ENCODE peak calls at places on chromosomes 11 and 22, in four cellular contexts. T, M, I and G are unnamed samples. For H3K4me1, the result is how much of the 10 kb centered on the place peaks cover.

GRCh38 chr22:24067587-24068376 is 56.7 kb downstream of the CABIN1 start:
- DNase-seq in T (no peak), M (peak), I (no peak), G (no peak)

GRCh38 chr11:73931039-73931645 is 19.7 kb upstream of the DNAJB13 start:
- DNase-seq in M (peak), T (peak), I (peak), G (no peak)

GRCh38 chr11:70769106-70769505 is 370.8 kb downstream of the CTTN start:
- DNase-seq in I (peak), T (no peak), M (no peak), G (no peak)

GRCh38 chr22:17108256-17109112 is 12.7 kb downstream of the TMEM121B start:
- DNase-seq in M (no peak), T (no peak), I (no peak), G (no peak)

GRCh38 chr11:81644239-81644840 is 1089.3 kb downstream of the FAM181B start:
- DNase-seq in T (peak), I (peak), M (no peak), G (peak)

GRCh38 chr22:32106930-32107329 is 52.2 kb downstream of the C22orf42 start:
- DNase-seq in T (peak), M (no peak), I (no peak), G (no peak)

GRCh38 chr11:108645956-108646355 is 18.9 kb upstream of the DDX10 start:
- DNase-seq in T (no peak), I (no peak), M (no peak), G (no peak)

GRCh38 chr22:25898707-25899365 is 156.8 kb downstream of the MYO18B start:
- DNase-seq in I (no peak), M (no peak), T (no peak), G (no peak)

GRCh38 chr11:102293873-102294601 is 23.2 kb upstream of the BIRC3 start:
- DNase-seq in I (no peak), M (no peak), T (peak), G (peak)

GRCh38 chr22:38841635-38842034 is 2.2 kb downstream of the NPTXR start:
- DNase-seq in T (no peak), I (no peak), M (no peak), G (no peak)

GRCh38 chr11:3202759-3203158 is 15.9 kb downstream of the MRGPRG start:
- DNase-seq in T (peak), M (no peak), I (no peak), G (no peak)

GRCh38 chr11:117997436-117998200 is 11.4 kb downstream of the IL10RA start:
- DNase-seq in T (no peak), M (no peak), I (peak), G (no peak)

GRCh38 chr11:34281256-34281655 is 76.6 kb downstream of the ABTB2 start:
- DNase-seq in M (no peak), T (no peak), I (no peak), G (no peak)

GRCh38 chr22:37234736-37235711 is 9.0 kb downstream of the RAC2 start:
- DNase-seq in I (peak), M (no peak), T (no peak), G (no peak)

GRCh38 chr11:36340909-36341308 is 44.8 kb downstream of the PRR5L start:
- DNase-seq in M (no peak), I (no peak), T (no peak), G (no peak)

GRCh38 chr11:96146765-96147164 is 196.2 kb downstream of the MAML2 start:
- DNase-seq in T (no peak), M (no peak), I (no peak), G (no peak)

GRCh38 chr11:19508166-19508565 is 204.5 kb upstream of the NAV2 start:
- DNase-seq in T (no peak), M (peak), I (peak), G (no peak)

GRCh38 chr11:15123849-15124248 is 9.1 kb downstream of the INSC start:
- DNase-seq in T (no peak), M (no peak), I (no peak), G (no peak)

GRCh38 chr11:131656179-131656838 is 285.9 kb downstream of the NTM start:
- DNase-seq in T (no peak), M (no peak), I (no peak), G (no peak)

GRCh38 chr11:77340501-77340900 is 39.0 kb upstream of the GDPD4 start:
- DNase-seq in I (no peak), M (no peak), T (no peak), G (no peak)

GRCh38 chr11:97336064-97336463 is 946.3 kb downstream of the JRKL start:
- DNase-seq in T (no peak), I (no peak), M (no peak), G (no peak)

GRCh38 chr11:115190196-115190595 is 314.0 kb downstream of the CADM1 start:
- DNase-seq in I (no peak), T (no peak), M (no peak), G (no peak)

GRCh38 chr22:18066181-18066859 is 11.5 kb upstream of the PEX26 start:
- DNase-seq in M (no peak), T (no peak), I (no peak), G (no peak)

GRCh38 chr11:71139516-71140205 is 112.7 kb downstream of the SHANK2 start:
- DNase-seq in T (no peak), M (no peak), I (no peak), G (no peak)

GRCh38 chr11:102361100-102362021 is 14.3 kb downstream of the BIRC2 start:
- DNase-seq in T (peak), M (no peak), I (no peak), G (peak)

GRCh38 chr11:111308140-111308539 is 9.8 kb downstream of the POU2AF3 start:
- DNase-seq in T (no peak), M (peak), I (no peak), G (no peak)

GRCh38 chr22:24510694-24511625 is 15.8 kb downstream of the UPB1 start:
- DNase-seq in M (peak), I (peak), T (no peak), G (no peak)

GRCh38 chr11:72812968-72813739 is 1.1 kb upstream of the ATG16L2 start:
- DNase-seq in T (peak), I (peak), M (peak), G (peak)

GRCh38 chr11:73163638-73164174 is 21.6 kb upstream of the FCHSD2 start:
- DNase-seq in T (no peak), M (no peak), I (peak), G (no peak)

GRCh38 chr11:117914398-117914761 is 14.8 kb downstream of the TMPRSS13 start:
- DNase-seq in I (peak), T (no peak), M (no peak), G (no peak)

GRCh38 chr11:31442086-31442485 is 67.3 kb downstream of the IMMP1L start:
- DNase-seq in M (no peak), T (no peak), I (no peak), G (no peak)

GRCh38 chr22:23779083-23779482 is 6.4 kb downstream of the MMP11 start:
- DNase-seq in M (no peak), I (no peak), T (no peak), G (no peak)

GRCh38 chr22:20130739-20131592 is 638 bp upstream of the ZDHHC8 start:
- DNase-seq in I (peak), M (peak), T (peak), G (peak)

GRCh38 chr11:17208257-17208999 is 642 bp upstream of the PIK3C2A start:
- DNase-seq in M (peak), I (peak), T (no peak), G (peak)

GRCh38 chr11:17571431-17572358 is 24.6 kb downstream of the OTOG start:
- DNase-seq in T (no peak), I (no peak), M (peak), G (no peak)

GRCh38 chr11:119644502-119644901 is 84.5 kb downstream of the NECTIN1 start:
- DNase-seq in I (no peak), T (no peak), M (no peak), G (no peak)

GRCh38 chr11:119647254-119647653 is 81.7 kb downstream of the NECTIN1 start:
- DNase-seq in M (no peak), T (no peak), I (no peak), G (no peak)

GRCh38 chr11:119643878-119644225 is 85.1 kb downstream of the NECTIN1 start:
- DNase-seq in I (no peak), T (no peak), M (no peak), G (no peak)

GRCh38 chr11:119643212-119643877 is 85.7 kb downstream of the NECTIN1 start:
- DNase-seq in I (no peak), M (no peak), T (no peak), G (no peak)

DNA sequence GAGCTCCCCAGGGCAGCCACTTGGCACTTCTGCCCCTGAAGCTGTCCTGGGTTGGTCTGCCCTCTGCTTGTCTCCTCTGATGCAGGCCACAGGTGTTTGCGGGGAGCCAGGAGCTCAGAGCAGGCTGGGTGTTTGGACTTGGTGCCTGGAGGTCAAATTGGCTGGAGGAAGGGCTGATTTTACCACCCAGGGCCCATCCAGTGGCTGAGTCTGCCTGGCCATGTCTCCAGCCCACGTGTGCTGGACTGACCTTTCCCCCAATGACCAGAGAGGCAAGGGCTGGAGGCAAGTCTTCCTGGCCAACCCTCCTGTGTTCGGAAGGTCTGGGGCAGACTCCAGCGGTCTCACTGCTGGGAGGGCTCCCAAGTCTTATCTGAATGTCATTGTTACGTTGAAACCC is 84.0 kb downstream of the NECTIN1 start:
- DNase-seq in M (no peak), I (no peak), T (no peak), G (no peak)
- H3K4me1 ChIP-seq in M (under half), I (under half), T (under half), G (under half)

GRCh38 chr22:22771696-22772377 is 115.8 kb upstream of the IGLL5 start:
- DNase-seq in T (no peak), M (no peak), I (no peak), G (no peak)
- H3K4me1 ChIP-seq in T (under half), M (under half), I (under half), G (under half)

DNA sequence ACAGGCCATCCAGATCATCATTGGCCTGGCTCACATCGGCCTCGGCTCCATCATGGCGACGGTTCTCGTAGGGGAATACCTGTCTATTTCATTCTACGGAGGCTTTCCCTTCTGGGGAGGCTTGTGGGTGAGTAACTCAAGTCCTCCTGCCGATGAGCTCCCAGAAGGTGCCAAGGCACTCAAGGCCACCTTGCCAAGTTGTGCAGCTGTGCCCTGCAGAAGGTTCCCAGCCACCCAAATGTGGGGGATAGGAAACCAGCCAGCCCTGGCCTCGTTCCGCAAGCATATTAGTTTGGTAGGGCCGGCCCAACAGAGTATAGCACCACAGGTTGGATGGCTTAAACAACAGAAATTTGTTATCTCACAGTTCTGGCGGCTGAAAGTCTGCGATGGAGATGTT is 4.0 kb downstream of the MS4A8 start:
- DNase-seq in M (no peak), I (no peak), T (no peak), G (no peak)
- H3K4me1 ChIP-seq in M (under half), I (under half), T (under half), G (under half)

DNA sequence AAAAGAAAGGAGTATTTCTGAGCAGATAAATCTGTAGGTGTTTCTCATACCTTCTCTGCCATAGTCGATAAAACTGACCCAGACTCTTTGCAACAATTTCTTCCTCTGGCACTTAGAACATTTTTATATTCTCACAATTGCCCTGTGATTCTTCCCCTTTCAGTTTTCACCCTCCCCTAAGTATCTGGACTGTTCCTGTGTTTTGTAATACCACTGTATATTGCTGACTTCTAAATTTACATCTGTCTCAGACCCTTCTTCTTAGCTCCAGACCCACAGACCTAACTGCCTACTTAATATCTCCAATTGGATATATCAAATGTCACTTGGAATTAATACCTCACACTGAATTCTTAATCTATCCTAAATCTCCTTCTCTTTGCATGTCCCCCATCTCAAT is 133.4 kb upstream of the DDI1 start:
- DNase-seq in T (no peak), I (no peak), M (no peak), G (no peak)
- H3K4me1 ChIP-seq in T (under half), I (under half), M (under half), G (under half)

GRCh38 chr22:46801331-46801811 is 38.9 kb downstream of the TBC1D22A start:
- DNase-seq in M (no peak), I (peak), T (no peak), G (no peak)

GRCh38 chr22:46800102-46800857 is 37.8 kb downstream of the TBC1D22A start:
- DNase-seq in I (peak), T (no peak), M (no peak), G (no peak)

GRCh38 chr22:46802608-46803027 is 40.2 kb downstream of the TBC1D22A start:
- DNase-seq in I (peak), T (no peak), M (no peak), G (no peak)

GRCh38 chr22:46803031-46803880 is 40.8 kb downstream of the TBC1D22A start:
- DNase-seq in M (peak), T (peak), I (peak), G (peak)

DNA sequence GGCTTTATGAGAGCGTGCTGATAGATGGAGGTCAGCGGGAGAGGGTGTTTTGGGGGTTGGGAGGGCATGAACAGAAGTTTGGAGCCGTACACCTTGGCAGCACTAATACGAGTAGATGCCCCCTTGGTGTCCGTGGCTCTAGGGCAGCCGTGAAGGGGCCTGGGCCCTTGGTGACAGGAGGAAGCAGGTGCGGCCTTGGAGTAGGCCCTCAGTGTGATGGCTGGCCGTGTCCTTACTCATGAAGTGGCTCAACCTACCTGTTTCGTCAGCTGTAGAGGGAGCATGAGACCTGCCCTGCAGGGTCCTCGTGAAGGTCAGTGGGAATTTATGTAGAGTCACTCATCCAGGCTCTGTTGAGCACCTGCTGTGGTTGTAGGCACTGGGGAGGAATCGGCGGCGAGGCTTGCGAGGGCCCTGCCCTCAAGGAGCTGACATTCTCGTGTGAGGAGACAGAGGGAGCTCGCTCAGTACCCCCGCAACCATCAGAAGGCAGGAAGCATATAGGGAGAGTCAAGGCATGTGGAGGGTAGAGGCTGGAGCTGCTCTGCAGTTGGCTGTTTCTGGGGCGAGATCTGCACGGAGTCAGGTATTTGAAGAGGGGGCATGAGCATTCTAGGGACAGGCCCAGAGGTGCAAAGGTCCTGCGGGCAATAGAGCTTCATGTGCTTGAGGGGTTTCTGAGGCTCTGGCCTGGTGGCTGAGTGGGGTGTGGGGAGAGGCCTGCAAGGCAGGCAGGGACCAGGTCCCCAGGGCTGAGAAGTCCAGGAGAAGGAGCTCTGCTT is 39.6 kb downstream of the TBC1D22A start:
- DNase-seq in T (no peak), I (peak), M (no peak), G (no peak)
- H3K4me1 ChIP-seq in T (under half), I (under half), M (under half), G (under half)